ENCODE peak calls at places on chromosomes 11 and 22, in four cellular contexts. Z is pancreas, D is endothelial cell of umbilical vein, Q is body of pancreas. Y is an unnamed sample.

GRCh38 chr11:125342281-125342980 is 153.6 kb downstream of the FEZ1 start:
- DNase-seq in Z (no peak), D (no peak), Q (no peak), Y (no peak)

GRCh38 chr22:19775496-19776325 is 15.1 kb downstream of the TBX1 start:
- DNase-seq in Q (no peak), D (no peak), Z (peak), Y (no peak)

GRCh38 chr22:19174106-19175025 is 4.2 kb downstream of the SLC25A1 start:
- DNase-seq in Z (peak), D (no peak), Q (peak), Y (peak)

GRCh38 chr22:50625568-50626313 is 2.2 kb downstream of the ARSA start:
- DNase-seq in Q (no peak), Z (no peak), D (no peak), Y (no peak)

GRCh38 chr11:17343907-17344306 is 7.7 kb upstream of the NCR3LG1 start:
- DNase-seq in Q (no peak), D (no peak), Z (no peak), Y (peak)

GRCh38 chr11:112082729-112083128 is 3.8 kb downstream of the TIMM8B start:
- DNase-seq in D (no peak), Q (no peak), Z (no peak), Y (peak)

GRCh38 chr11:107587306-107587979 is 3.5 kb upstream of the ELMOD1 start:
- DNase-seq in Q (no peak), D (no peak), Z (no peak), Y (no peak)

GRCh38 chr11:1234054-1234720 is 11.3 kb downstream of the MUC5B start:
- DNase-seq in Q (peak), Z (peak), D (no peak), Y (no peak)

GRCh38 chr11:19963697-19964340 is 196.5 kb downstream of the DBX1 start:
- DNase-seq in Q (no peak), Z (no peak), D (no peak), Y (no peak)

GRCh38 chr11:6321356-6321755 is 1.1 kb upstream of the CAVIN3 start:
- DNase-seq in D (no peak), Z (no peak), Q (no peak), Y (no peak)

GRCh38 chr22:17726561-17727243 is 47.6 kb downstream of the BID start:
- DNase-seq in D (no peak), Q (no peak), Z (no peak), Y (no peak)

GRCh38 chr11:66685276-66686099 is 7.8 kb upstream of the RBM4B start:
- DNase-seq in Z (no peak), D (no peak), Q (no peak), Y (no peak)

GRCh38 chr11:9803685-9804413 is 140.0 kb downstream of the SWAP70 start:
- DNase-seq in Q (no peak), D (no peak), Z (no peak), Y (no peak)

GRCh38 chr11:125062931-125063428 is at the start of gene SLC37A2:
- DNase-seq in Z (peak), Q (peak), D (peak), Y (no peak)

GRCh38 chr22:50469377-50470305 is 5.2 kb downstream of the SBF1 start:
- DNase-seq in D (no peak), Q (peak), Z (no peak), Y (no peak)

GRCh38 chr11:9330387-9331384 is 16.3 kb upstream of the TMEM41B start:
- DNase-seq in Z (no peak), D (no peak), Q (no peak), Y (peak)

DNA sequence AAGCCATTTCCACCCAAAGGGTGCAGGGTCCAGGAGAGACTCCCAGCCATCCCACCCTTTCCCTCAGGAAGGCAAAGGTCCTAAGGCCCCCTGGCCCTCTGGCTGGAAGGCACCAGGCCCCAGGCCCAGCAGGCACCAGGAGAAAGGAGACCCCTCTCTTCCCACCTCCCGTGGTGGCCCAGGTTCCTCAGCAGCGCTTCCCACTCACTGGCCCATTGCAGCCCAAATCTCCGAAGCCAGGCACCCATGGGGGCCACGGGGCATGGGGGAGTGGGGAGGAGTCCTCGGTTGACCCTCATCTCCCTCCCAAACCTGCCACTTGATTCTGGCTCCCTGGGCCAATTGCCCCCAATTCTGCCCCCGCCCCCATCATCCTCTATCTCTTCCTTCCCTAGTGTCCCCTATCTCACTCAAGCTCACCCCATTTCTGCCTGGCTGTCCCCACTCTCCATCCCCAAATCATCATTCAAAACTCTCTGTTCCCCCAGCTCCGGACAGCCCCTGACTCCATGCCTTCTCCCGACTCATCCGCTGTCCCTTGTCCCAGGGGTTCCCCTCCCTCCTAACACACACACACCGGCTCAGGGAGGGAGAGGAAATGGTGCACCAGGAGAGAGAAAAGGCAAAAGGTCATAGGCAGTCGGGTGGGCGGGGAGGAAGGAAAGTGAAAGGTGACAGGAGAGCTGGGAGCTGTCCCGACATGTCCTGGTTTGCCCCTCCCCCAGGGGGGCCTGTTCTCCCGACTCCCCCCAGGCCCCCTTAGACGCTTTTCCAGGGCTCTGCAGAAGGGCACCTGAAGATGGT is 1.2 kb downstream of the LIF start:
- DNase-seq in D (no peak), Q (no peak), Z (no peak), Y (no peak)
- H3K4me3 ChIP-seq in D (no peak), Q (no peak), Z (peak), Y (peak)

GRCh38 chr11:116192509-116193206 is 580.1 kb downstream of the BUD13 start:
- DNase-seq in Q (no peak), D (no peak), Z (no peak), Y (no peak)
- H3K4me3 ChIP-seq in Q (no peak), D (no peak), Z (peak), Y (peak)

DNA sequence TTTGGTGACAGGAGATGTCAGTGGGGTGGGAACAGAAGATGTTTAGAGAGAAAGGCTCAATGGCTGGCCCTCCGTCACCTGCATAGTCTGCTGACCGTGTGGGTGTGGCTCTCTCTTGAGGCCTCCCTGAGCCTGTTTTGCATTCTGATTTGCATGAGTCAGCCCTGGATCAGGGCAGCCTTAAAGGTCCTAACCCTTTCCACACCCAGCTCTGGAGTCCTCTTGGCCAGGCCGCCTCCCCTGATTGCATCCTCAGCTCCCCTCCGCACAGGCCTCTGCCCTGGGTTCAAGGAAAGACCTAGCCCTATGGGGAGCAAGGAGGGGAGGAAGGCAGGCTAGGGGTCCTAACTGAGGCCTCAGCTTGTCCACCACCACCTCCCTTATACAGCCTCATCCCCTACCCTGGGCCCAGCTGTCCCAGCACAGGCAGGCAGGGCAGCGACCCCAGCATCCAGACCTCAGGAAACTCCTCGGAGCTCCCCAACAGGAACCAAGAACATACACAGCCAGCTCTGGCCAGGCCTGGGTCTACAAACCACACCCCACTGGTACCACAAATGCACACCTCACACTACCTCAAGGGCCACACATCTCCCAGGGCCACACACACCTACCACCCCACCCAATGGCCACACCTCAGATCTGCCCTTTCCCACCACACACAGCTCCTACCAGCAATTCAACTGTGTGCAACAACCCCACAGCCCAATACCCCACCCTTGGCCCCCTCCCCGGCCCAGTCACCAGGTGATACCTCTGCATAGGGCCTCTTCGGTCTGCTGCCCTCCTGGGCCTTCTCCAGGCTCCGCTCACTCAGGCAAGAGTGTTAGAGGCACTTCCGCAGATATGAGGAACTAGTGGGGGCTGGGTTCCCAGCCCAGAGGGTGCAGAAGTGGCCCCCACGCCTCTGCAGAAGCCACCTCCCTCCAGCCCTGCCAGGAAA is 13.7 kb downstream of the ARAP1 start:
- DNase-seq in Z (no peak), Q (no peak), D (no peak), Y (no peak)
- H3K4me3 ChIP-seq in Z (no peak), Q (no peak), D (no peak), Y (no peak)

DNA sequence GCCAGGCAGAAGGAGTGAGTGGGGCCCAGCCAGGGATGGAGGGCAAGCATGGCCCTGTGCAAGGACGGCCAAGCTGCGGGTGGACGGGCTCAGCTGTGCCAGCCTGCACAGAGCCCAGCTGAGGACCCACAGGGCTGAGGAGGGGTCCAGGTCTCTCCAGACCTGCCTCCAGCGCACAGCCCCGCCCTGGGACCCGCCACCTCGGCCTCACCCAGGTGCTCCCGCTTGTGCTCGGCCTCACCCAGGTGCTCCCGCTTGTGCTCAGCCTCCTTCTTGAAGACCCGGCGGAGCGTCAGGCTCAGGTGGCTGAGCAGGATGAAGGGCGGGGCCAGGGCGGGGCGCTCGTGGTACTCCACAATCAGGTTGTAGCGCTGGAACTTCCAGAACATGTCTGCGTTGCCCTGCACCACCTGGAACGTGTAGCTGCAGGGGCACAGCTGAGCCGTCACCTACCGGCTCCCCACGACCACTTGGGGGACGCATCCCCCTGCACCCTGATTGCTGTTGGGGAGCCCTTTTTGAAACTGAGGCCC is 6.4 kb downstream of the TSSC4 start:
- DNase-seq in Q (no peak), Z (no peak), D (no peak), Y (no peak)
- H3K4me3 ChIP-seq in Q (no peak), Z (no peak), D (no peak), Y (no peak)

GRCh38 chr22:21592422-21592821 is 24.9 kb downstream of the UBE2L3 start:
- DNase-seq in Z (no peak), D (no peak), Q (no peak), Y (no peak)
- H3K4me3 ChIP-seq in Z (no peak), D (no peak), Q (no peak), Y (no peak)

DNA sequence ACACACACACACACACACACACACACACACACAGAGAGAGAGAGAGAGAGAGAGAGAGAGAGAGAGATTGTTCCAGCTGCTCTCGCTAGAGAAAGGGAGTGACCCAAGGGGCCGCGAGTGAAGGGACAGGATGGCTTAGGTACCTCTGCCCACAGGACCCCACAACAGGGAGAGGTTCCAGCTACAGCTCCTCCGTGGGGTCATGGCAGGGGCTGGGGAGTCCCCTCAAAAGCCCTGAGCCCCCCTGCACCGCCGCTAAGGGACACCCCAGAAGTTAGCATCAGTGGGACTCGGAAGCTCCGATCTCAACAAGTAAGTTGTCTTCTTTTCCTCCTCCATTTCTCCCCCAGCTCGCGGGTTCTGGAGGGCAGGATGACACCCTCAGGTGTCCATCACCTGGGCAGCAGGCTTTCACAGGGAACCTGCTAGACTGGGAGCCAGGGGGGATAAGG is 280 bp downstream of the KCNJ5 start:
- DNase-seq in Q (no peak), Z (no peak), D (no peak), Y (no peak)
- H3K4me3 ChIP-seq in Q (no peak), Z (peak), D (no peak), Y (peak)

DNA sequence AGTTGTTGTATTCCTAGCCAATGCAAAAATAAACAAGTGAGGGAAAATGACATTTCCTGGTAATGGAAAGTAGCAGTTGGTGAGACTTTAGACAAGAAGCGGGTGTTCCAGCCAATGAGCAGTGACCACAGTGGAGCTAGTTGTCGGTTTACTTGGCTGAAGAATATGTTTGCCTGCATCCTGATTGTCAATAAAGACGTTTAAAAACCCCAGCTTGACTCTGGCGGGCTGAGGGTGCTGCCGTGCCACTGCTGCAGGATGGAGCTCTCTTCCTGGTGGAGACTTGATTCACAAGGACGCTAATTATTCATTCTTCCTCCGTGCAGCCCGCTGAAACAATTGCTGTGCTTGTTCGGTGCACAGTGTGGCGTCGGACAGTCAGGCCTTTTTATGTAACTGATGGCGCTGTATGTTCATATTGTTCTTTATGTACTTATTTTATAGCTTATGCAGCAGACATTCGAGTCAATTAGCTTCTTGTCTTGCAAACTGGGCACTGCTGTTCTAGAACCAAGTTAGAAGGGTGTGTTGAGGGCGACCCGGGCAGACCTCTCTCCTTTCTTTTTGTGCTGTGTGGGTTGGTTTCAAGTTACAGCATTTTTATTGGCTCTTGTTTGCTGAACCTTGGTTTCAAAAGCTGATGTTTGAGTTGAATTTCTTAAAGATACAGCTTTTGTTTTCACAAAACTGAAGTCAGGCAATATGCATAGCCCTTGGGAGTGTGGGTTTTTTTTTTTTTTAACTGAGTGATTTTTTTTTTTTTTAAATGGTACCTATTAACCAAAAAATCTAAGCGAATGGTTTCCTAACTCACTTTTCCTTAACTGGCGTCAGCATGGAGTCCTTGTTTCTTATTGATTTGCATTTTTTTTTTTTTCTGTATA is 153.9 kb downstream of the TEAD1 start:
- DNase-seq in Q (peak), D (peak), Z (no peak), Y (no peak)
- H3K4me3 ChIP-seq in Q (peak), D (peak), Z (peak), Y (peak)